ENCODE peak calls at places on chromosomes 6 and 20, in seven cellular contexts. One of them, this sample, is unnamed. For H3K4me1, the result is how much of the 10 kb centered on the place peaks cover.

GRCh38 chr6:84685983-84686584 is 78.3 kb downstream of the TBX18 start:
- DNase-seq in cardiac muscle cell: no peak
- DNase-seq in SJSA1: no peak
- DNase-seq in Panc1: peak
- DNase-seq in psoas muscle: no peak
- DNase-seq in IMR-90: peak
- DNase-seq in thyroid gland: no peak
- DNase-seq in this sample: peak

GRCh38 chr6:175680-176079 is 116.6 kb upstream of the DUSP22 start:
- DNase-seq in psoas muscle: no peak
- DNase-seq in thyroid gland: no peak
- DNase-seq in SJSA1: no peak
- DNase-seq in Panc1: no peak
- DNase-seq in IMR-90: no peak
- DNase-seq in cardiac muscle cell: no peak
- DNase-seq in this sample: no peak

GRCh38 chr20:58192567-58192966 is 35.9 kb downstream of the ANKRD60 start:
- DNase-seq in Panc1: no peak
- DNase-seq in cardiac muscle cell: no peak
- DNase-seq in psoas muscle: no peak
- DNase-seq in thyroid gland: no peak
- DNase-seq in IMR-90: no peak
- DNase-seq in SJSA1: no peak
- DNase-seq in this sample: no peak

GRCh38 chr6:169009658-169010057 is 244.0 kb downstream of the THBS2 start:
- DNase-seq in Panc1: no peak
- DNase-seq in SJSA1: no peak
- DNase-seq in thyroid gland: no peak
- DNase-seq in cardiac muscle cell: no peak
- DNase-seq in IMR-90: no peak
- DNase-seq in psoas muscle: no peak
- DNase-seq in this sample: no peak

GRCh38 chr6:38345586-38345985 is 294.1 kb downstream of the BTBD9 start:
- DNase-seq in psoas muscle: no peak
- DNase-seq in IMR-90: no peak
- DNase-seq in cardiac muscle cell: no peak
- DNase-seq in thyroid gland: no peak
- DNase-seq in Panc1: no peak
- DNase-seq in SJSA1: no peak
- DNase-seq in this sample: no peak

GRCh38 chr20:59042151-59042795 is at the start of gene PRELID3B:
- DNase-seq in thyroid gland: peak
- DNase-seq in psoas muscle: no peak
- DNase-seq in Panc1: no peak
- DNase-seq in SJSA1: no peak
- DNase-seq in IMR-90: no peak
- DNase-seq in cardiac muscle cell: peak
- DNase-seq in this sample: peak

GRCh38 chr6:140744648-140745320 is 1370.3 kb upstream of the CITED2 start:
- DNase-seq in thyroid gland: no peak
- DNase-seq in SJSA1: no peak
- DNase-seq in Panc1: no peak
- DNase-seq in cardiac muscle cell: peak
- DNase-seq in psoas muscle: no peak
- DNase-seq in IMR-90: peak
- DNase-seq in this sample: peak

GRCh38 chr20:56624786-56625681 is 4.1 kb upstream of the TFAP2C start:
- DNase-seq in psoas muscle: no peak
- DNase-seq in SJSA1: no peak
- DNase-seq in cardiac muscle cell: no peak
- DNase-seq in thyroid gland: no peak
- DNase-seq in IMR-90: no peak
- DNase-seq in Panc1: no peak
- DNase-seq in this sample: no peak

GRCh38 chr6:160102956-160103824 is 18.4 kb upstream of the SLC22A1 start:
- DNase-seq in IMR-90: peak
- DNase-seq in cardiac muscle cell: peak
- DNase-seq in Panc1: no peak
- DNase-seq in psoas muscle: no peak
- DNase-seq in thyroid gland: no peak
- DNase-seq in SJSA1: no peak
- DNase-seq in this sample: no peak

GRCh38 chr6:108168501-108168979 is 2.7 kb downstream of the NR2E1 start:
- DNase-seq in Panc1: no peak
- DNase-seq in IMR-90: no peak
- DNase-seq in psoas muscle: peak
- DNase-seq in cardiac muscle cell: peak
- DNase-seq in thyroid gland: peak
- DNase-seq in SJSA1: no peak
- DNase-seq in this sample: no peak
- H3K4me1 ChIP-seq in Panc1: under half
- H3K4me1 ChIP-seq in IMR-90: under half
- H3K4me1 ChIP-seq in psoas muscle: under half
- H3K4me1 ChIP-seq in cardiac muscle cell: under half
- H3K4me1 ChIP-seq in thyroid gland: half or more
- H3K4me1 ChIP-seq in SJSA1: under half
- H3K4me1 ChIP-seq in this sample: under half

DNA sequence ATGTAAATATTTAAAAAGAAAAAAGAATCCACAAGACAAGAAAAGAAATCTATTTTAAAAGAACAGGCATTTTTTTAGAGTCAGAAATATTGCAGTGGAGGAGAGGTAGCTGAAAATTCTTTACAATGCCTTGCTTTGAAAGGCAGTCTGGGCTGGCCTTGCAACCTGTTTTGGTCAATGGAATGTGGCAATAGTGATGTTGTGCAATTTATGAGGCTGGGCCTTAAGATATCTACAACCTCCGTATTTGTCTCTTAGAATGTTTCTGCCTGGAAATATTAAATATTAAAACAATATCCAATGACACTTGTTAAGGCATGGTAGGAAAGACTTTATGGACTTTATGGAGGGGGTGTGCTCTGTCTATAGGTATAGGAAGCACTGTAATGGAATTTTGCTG is 14.8 kb upstream of the SCGN start:
- DNase-seq in thyroid gland: no peak
- DNase-seq in psoas muscle: no peak
- DNase-seq in IMR-90: no peak
- DNase-seq in cardiac muscle cell: peak
- DNase-seq in Panc1: no peak
- DNase-seq in SJSA1: no peak
- DNase-seq in this sample: no peak
- H3K4me1 ChIP-seq in thyroid gland: under half
- H3K4me1 ChIP-seq in psoas muscle: under half
- H3K4me1 ChIP-seq in IMR-90: under half
- H3K4me1 ChIP-seq in cardiac muscle cell: under half
- H3K4me1 ChIP-seq in Panc1: under half
- H3K4me1 ChIP-seq in SJSA1: under half
- H3K4me1 ChIP-seq in this sample: under half

GRCh38 chr20:38139156-38139912 is 25.7 kb downstream of the TGM2 start:
- DNase-seq in Panc1: no peak
- DNase-seq in IMR-90: no peak
- DNase-seq in cardiac muscle cell: no peak
- DNase-seq in psoas muscle: no peak
- DNase-seq in SJSA1: no peak
- DNase-seq in thyroid gland: no peak
- DNase-seq in this sample: no peak
- H3K4me1 ChIP-seq in Panc1: under half
- H3K4me1 ChIP-seq in IMR-90: under half
- H3K4me1 ChIP-seq in cardiac muscle cell: under half
- H3K4me1 ChIP-seq in psoas muscle: under half
- H3K4me1 ChIP-seq in SJSA1: under half
- H3K4me1 ChIP-seq in thyroid gland: under half
- H3K4me1 ChIP-seq in this sample: under half

GRCh38 chr6:11224252-11224965 is 8.1 kb downstream of the NEDD9 start:
- DNase-seq in psoas muscle: no peak
- DNase-seq in cardiac muscle cell: peak
- DNase-seq in SJSA1: no peak
- DNase-seq in Panc1: no peak
- DNase-seq in thyroid gland: no peak
- DNase-seq in IMR-90: peak
- DNase-seq in this sample: no peak
- H3K4me1 ChIP-seq in psoas muscle: under half
- H3K4me1 ChIP-seq in cardiac muscle cell: half or more
- H3K4me1 ChIP-seq in SJSA1: under half
- H3K4me1 ChIP-seq in Panc1: under half
- H3K4me1 ChIP-seq in thyroid gland: half or more
- H3K4me1 ChIP-seq in IMR-90: under half
- H3K4me1 ChIP-seq in this sample: under half

GRCh38 chr6:52544325-52545022 is 32.4 kb downstream of the TRAM2 start:
- DNase-seq in psoas muscle: no peak
- DNase-seq in Panc1: peak
- DNase-seq in cardiac muscle cell: no peak
- DNase-seq in thyroid gland: no peak
- DNase-seq in SJSA1: no peak
- DNase-seq in IMR-90: peak
- DNase-seq in this sample: no peak
- H3K4me1 ChIP-seq in psoas muscle: under half
- H3K4me1 ChIP-seq in Panc1: half or more
- H3K4me1 ChIP-seq in cardiac muscle cell: under half
- H3K4me1 ChIP-seq in thyroid gland: under half
- H3K4me1 ChIP-seq in SJSA1: half or more
- H3K4me1 ChIP-seq in IMR-90: half or more
- H3K4me1 ChIP-seq in this sample: under half

GRCh38 chr6:6595025-6595424 is 6.5 kb downstream of the LY86 start:
- DNase-seq in SJSA1: no peak
- DNase-seq in IMR-90: no peak
- DNase-seq in cardiac muscle cell: no peak
- DNase-seq in Panc1: no peak
- DNase-seq in thyroid gland: no peak
- DNase-seq in psoas muscle: no peak
- DNase-seq in this sample: no peak
- H3K4me1 ChIP-seq in SJSA1: under half
- H3K4me1 ChIP-seq in IMR-90: under half
- H3K4me1 ChIP-seq in cardiac muscle cell: under half
- H3K4me1 ChIP-seq in Panc1: under half
- H3K4me1 ChIP-seq in thyroid gland: under half
- H3K4me1 ChIP-seq in psoas muscle: under half
- H3K4me1 ChIP-seq in this sample: under half

GRCh38 chr6:138970159-138970558 is 17.9 kb downstream of the REPS1 start:
- DNase-seq in psoas muscle: no peak
- DNase-seq in thyroid gland: no peak
- DNase-seq in Panc1: no peak
- DNase-seq in cardiac muscle cell: no peak
- DNase-seq in SJSA1: no peak
- DNase-seq in IMR-90: no peak
- DNase-seq in this sample: no peak
- H3K4me1 ChIP-seq in psoas muscle: under half
- H3K4me1 ChIP-seq in thyroid gland: under half
- H3K4me1 ChIP-seq in Panc1: under half
- H3K4me1 ChIP-seq in cardiac muscle cell: under half
- H3K4me1 ChIP-seq in SJSA1: under half
- H3K4me1 ChIP-seq in IMR-90: under half
- H3K4me1 ChIP-seq in this sample: half or more

GRCh38 chr20:19947611-19948264 is 69.4 kb upstream of the NAA20 start:
- DNase-seq in Panc1: no peak
- DNase-seq in psoas muscle: no peak
- DNase-seq in cardiac muscle cell: peak
- DNase-seq in IMR-90: peak
- DNase-seq in thyroid gland: no peak
- DNase-seq in SJSA1: peak
- DNase-seq in this sample: no peak
- H3K4me1 ChIP-seq in Panc1: under half
- H3K4me1 ChIP-seq in psoas muscle: under half
- H3K4me1 ChIP-seq in cardiac muscle cell: under half
- H3K4me1 ChIP-seq in IMR-90: under half
- H3K4me1 ChIP-seq in thyroid gland: under half
- H3K4me1 ChIP-seq in SJSA1: under half
- H3K4me1 ChIP-seq in this sample: under half

DNA sequence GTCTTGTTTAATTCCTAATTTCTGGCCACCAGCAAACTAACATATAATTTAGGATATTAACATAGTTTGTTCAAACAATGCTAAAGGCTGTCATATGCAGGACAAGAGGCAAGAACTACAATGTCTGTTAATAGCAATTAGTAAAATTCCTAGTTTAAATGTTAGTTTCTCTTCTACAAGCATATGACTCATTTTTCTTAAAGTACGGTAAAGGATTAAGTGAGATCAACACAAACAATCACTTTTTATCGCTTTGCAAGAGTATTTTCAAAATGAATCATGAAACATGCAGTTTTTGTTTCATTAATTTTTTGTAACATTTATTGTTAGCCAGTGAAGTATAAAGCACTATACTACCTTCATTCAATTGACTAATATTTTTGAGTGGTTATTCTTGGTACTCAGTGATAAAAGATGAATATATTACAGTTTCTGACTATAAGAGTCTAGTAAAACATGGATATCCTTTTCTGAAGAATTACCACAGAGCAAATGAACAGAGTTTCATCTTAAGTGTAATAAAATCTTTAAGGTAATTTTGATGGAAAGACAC is 138.6 kb downstream of the AHI1 start:
- DNase-seq in Panc1: peak
- DNase-seq in IMR-90: peak
- DNase-seq in SJSA1: no peak
- DNase-seq in psoas muscle: no peak
- DNase-seq in cardiac muscle cell: peak
- DNase-seq in thyroid gland: no peak
- DNase-seq in this sample: peak
- H3K4me1 ChIP-seq in Panc1: under half
- H3K4me1 ChIP-seq in IMR-90: under half
- H3K4me1 ChIP-seq in SJSA1: under half
- H3K4me1 ChIP-seq in psoas muscle: under half
- H3K4me1 ChIP-seq in cardiac muscle cell: under half
- H3K4me1 ChIP-seq in thyroid gland: under half
- H3K4me1 ChIP-seq in this sample: under half

This sample was measured in foreskin keratinocyte.